ENCODE peak calls at places on chromosomes 6 and 20, in five cellular contexts. A is thoracic aorta, K is hippocampal formation, L is small intestine, M is MCF 10A. E is an unnamed sample.

GRCh38 chr6:1856381-1856780 is 246.7 kb downstream of the FOXC1 start:
- DNase-seq in L (peak; percentile 61), K (peak; percentile 22), A (no peak), M (peak; percentile 73), E (no peak)

GRCh38 chr6:28124350-28124970 is at the start of gene ZSCAN16:
- DNase-seq in K (peak; percentile 80), A (peak; percentile 8), M (peak; percentile 85), L (peak; percentile 90), E (peak; percentile 85)

GRCh38 chr6:125169058-125169457 is 15.5 kb downstream of the TPD52L1 start:
- DNase-seq in L (no peak), K (no peak), A (no peak), M (peak; percentile 22), E (no peak)

GRCh38 chr6:113733386-113733785 is 123.8 kb upstream of the MARCKS start:
- DNase-seq in L (no peak), K (no peak), M (no peak), A (no peak), E (no peak)

GRCh38 chr20:33947709-33948295 is 45.9 kb upstream of the RALY start:
- DNase-seq in K (no peak), M (peak; percentile 62), L (peak; percentile 49), A (no peak), E (peak; percentile 60)

GRCh38 chr6:116101790-116102189 is 1.1 kb downstream of the NT5DC1 start:
- DNase-seq in K (no peak), A (no peak), M (no peak), L (no peak), E (no peak)

GRCh38 chr20:60431349-60431748 is 473.1 kb downstream of the CDH26 start:
- DNase-seq in M (no peak), K (no peak), L (no peak), A (no peak), E (no peak)

GRCh38 chr6:111683749-111684267 is 78.1 kb upstream of the TRAF3IP2 start:
- DNase-seq in A (no peak), K (no peak), M (peak; percentile 47), L (no peak), E (no peak)

GRCh38 chr20:62378215-62378614 is 8.7 kb upstream of the RPS21 start:
- DNase-seq in L (no peak), K (no peak), M (peak; percentile 81), A (no peak), E (no peak)

GRCh38 chr20:38878798-38879197 is 47.4 kb upstream of the FAM83D start:
- DNase-seq in A (no peak), L (no peak), M (no peak), K (no peak), E (no peak)

GRCh38 chr20:45993197-45993951 is 15.3 kb upstream of the MMP9 start:
- DNase-seq in L (peak; percentile 57), A (no peak), M (peak; percentile 97), K (no peak), E (peak; percentile 59)